ENCODE peak calls at places on chromosomes 3 and 15, in five cellular contexts. Z, B, P, W and O are unnamed samples.

GRCh38 chr3:24583004-24583403 is 88.4 kb upstream of the THRB start:
- DNase-seq in Z (no peak), B (no peak), P (no peak), W (peak), O (no peak)

GRCh38 chr3:192170659-192171058 is 556.7 kb downstream of the FGF12 start:
- DNase-seq in Z (no peak), B (no peak), P (no peak), W (no peak), O (no peak)

GRCh38 chr3:197522183-197522715 is 33.5 kb downstream of the BDH1 start:
- DNase-seq in Z (no peak), B (no peak), P (no peak), W (no peak), O (no peak)

GRCh38 chr3:101809178-101810022 is 30.4 kb downstream of the NXPE3 start:
- DNase-seq in Z (no peak), B (peak), P (peak), W (peak), O (peak)

GRCh38 chr15:74598126-74598842 is 17.4 kb upstream of the CLK3 start:
- DNase-seq in Z (peak), B (peak), P (peak), W (peak), O (no peak)

GRCh38 chr15:79315623-79316328 is 4.9 kb downstream of the TMED3 start:
- DNase-seq in Z (no peak), B (no peak), P (no peak), W (no peak), O (no peak)

GRCh38 chr15:65653341-65653740 is 31.6 kb downstream of the SLC24A1 start:
- DNase-seq in Z (no peak), B (no peak), P (peak), W (no peak), O (no peak)

GRCh38 chr3:9898467-9899229 is 4.0 kb upstream of the IL17RE start:
- DNase-seq in Z (no peak), B (no peak), P (no peak), W (peak), O (no peak)

GRCh38 chr15:60582370-60583036 is 103.6 kb upstream of the ICE2 start:
- DNase-seq in Z (no peak), B (no peak), P (peak), W (peak), O (no peak)

GRCh38 chr15:49044761-49045571 is 1.3 kb downstream of the SECISBP2L start:
- DNase-seq in Z (no peak), B (no peak), P (peak), W (no peak), O (no peak)

GRCh38 chr15:31085359-31085758 is 16.2 kb downstream of the TRPM1 start:
- DNase-seq in Z (no peak), B (no peak), P (no peak), W (no peak), O (no peak)

GRCh38 chr3:39809995-39810595 is 686 bp downstream of the MYRIP start:
- DNase-seq in Z (no peak), B (no peak), P (no peak), W (no peak), O (no peak)

GRCh38 chr3:141802316-141803077 is 39.3 kb downstream of the GRK7 start:
- DNase-seq in Z (no peak), B (no peak), P (no peak), W (no peak), O (no peak)

GRCh38 chr3:78322780-78323179 is 1282.9 kb downstream of the ROBO2 start:
- DNase-seq in Z (no peak), B (no peak), P (no peak), W (no peak), O (no peak)

GRCh38 chr15:76346666-76347506 is 10.3 kb downstream of the ISL2 start:
- DNase-seq in Z (no peak), B (no peak), P (peak), W (no peak), O (no peak)

GRCh38 chr15:36449084-36449661 is 130.3 kb upstream of the CDIN1 start:
- DNase-seq in Z (no peak), B (peak), P (no peak), W (no peak), O (peak)

GRCh38 chr3:127204841-127205582 is 12.1 kb downstream of the PRR23E start:
- DNase-seq in Z (no peak), B (no peak), P (no peak), W (no peak), O (no peak)

GRCh38 chr15:60093273-60094067 is 89.4 kb downstream of the FOXB1 start:
- DNase-seq in Z (no peak), B (no peak), P (no peak), W (peak), O (no peak)

GRCh38 chr15:83545803-83546534 is 98.8 kb downstream of the SH3GL3 start:
- DNase-seq in Z (no peak), B (no peak), P (no peak), W (no peak), O (no peak)

GRCh38 chr3:184156522-184156955 is 1.4 kb downstream of the DVL3 start:
- DNase-seq in Z (no peak), B (peak), P (peak), W (peak), O (no peak)

GRCh38 chr15:90219421-90220141 is 14.2 kb downstream of the CIB1 start:
- DNase-seq in Z (peak), B (peak), P (no peak), W (no peak), O (no peak)

GRCh38 chr3:48548731-48549705 is 7.6 kb downstream of the PFKFB4 start:
- DNase-seq in Z (no peak), B (peak), P (peak), W (peak), O (peak)

GRCh38 chr3:6807967-6808588 is 52.8 kb upstream of the GRM7 start:
- DNase-seq in Z (no peak), B (no peak), P (no peak), W (no peak), O (no peak)

GRCh38 chr3:11394397-11394796 is 122.2 kb downstream of the ATG7 start:
- DNase-seq in Z (no peak), B (no peak), P (no peak), W (no peak), O (no peak)

GRCh38 chr3:187783098-187783497 is 37.8 kb upstream of the BCL6 start:
- DNase-seq in Z (no peak), B (no peak), P (peak), W (no peak), O (no peak)

GRCh38 chr3:185401319-185401955 is 38.5 kb downstream of the MAP3K13 start:
- DNase-seq in Z (no peak), B (no peak), P (peak), W (no peak), O (no peak)

GRCh38 chr3:113979916-113980315 is 32.1 kb downstream of the ZDHHC23 start:
- DNase-seq in Z (no peak), B (no peak), P (no peak), W (no peak), O (no peak)

GRCh38 chr3:66076861-66077495 is 38.3 kb upstream of the MAGI1 start:
- DNase-seq in Z (no peak), B (no peak), P (peak), W (no peak), O (no peak)

GRCh38 chr15:83571820-83572707 is 81.9 kb upstream of the ADAMTSL3 start:
- DNase-seq in Z (peak), B (no peak), P (peak), W (no peak), O (peak)

GRCh38 chr15:101371519-101371918 is 76.5 kb upstream of the SNRPA1 start:
- DNase-seq in Z (no peak), B (no peak), P (no peak), W (no peak), O (no peak)

GRCh38 chr15:58110999-58111717 is 27.0 kb upstream of the AQP9 start:
- DNase-seq in Z (no peak), B (peak), P (no peak), W (no peak), O (no peak)

GRCh38 chr3:139491027-139491700 is 14.8 kb upstream of the RBP2 start:
- DNase-seq in Z (no peak), B (no peak), P (no peak), W (peak), O (no peak)

GRCh38 chr3:194313642-194314430 is 37.3 kb downstream of the CPN2 start:
- DNase-seq in Z (no peak), B (no peak), P (no peak), W (no peak), O (no peak)

DNA sequence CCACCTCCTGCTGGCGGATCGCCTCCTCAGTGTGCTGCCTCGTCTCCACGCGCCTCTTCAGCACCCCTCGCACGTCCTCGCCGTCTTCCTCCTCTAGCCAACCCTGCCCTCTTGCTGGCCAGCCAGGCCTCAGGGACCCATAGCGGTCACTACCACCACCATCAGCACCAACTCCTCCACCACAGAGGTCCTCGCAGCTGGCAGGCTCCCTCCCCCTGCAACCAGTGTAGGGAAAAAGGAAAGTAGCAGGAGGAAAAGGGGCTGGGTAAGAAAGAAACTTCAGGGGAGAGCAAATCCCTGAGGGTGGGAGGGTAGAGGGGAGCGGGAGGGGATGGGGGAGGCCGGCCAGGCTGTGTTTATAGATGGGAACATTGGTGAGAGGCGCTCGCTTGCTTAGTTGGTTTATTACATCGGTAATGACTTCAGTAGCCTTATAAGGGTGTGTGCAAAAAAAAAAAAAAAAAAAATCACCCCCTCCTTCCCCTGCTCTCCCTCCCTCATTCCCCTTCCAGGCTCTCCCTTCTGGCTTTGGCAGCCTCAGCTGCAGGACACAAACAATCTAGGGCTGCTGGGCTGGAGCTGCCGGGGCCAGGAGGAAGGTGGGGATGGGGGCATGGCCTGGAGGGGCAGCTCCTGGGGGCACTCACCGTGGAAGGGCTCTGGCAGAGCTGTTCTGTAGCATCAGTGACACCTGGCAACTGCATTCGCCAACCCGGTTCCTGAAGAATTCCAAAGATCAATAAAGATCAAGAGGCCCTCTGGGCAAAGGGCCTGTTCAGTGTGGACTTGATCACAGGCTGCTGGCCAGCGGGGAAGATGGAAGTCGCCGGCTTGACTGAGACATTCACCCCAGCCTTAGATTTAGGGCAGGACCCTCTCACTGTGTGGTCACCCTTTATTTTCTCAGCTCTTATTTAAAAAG is 116.2 kb upstream of the HACD2 start:
- DNase-seq in Z (no peak), B (no peak), P (peak), W (no peak), O (no peak)
- TF ChIP-seq CEBPB in Z (no peak), B (no peak), P (no peak), W (no peak), O (no peak)

DNA sequence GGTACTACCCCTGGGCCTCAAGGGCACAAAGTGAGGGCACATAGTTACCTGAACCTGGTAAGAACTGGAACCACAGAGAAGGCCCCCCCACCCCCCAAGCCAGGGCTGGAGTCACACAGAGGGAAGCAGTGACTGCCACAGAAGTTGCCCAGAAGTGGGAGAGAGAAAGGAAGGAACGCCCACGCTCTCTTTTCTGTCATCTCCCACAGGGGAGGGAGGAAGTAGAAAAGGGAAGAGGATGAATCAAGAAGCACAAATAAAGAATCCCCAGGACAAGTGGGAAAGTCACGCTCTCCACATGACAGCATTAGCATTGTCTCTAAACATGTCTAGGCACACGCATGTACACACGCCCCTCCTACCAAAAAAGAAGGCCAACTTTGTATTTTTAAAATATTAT is 114.7 kb upstream of the FRMD4B start:
- DNase-seq in Z (no peak), B (no peak), P (no peak), W (no peak), O (no peak)
- TF ChIP-seq CEBPB in Z (no peak), B (no peak), P (no peak), W (no peak), O (no peak)

GRCh38 chr15:56242576-56243116 is 1.0 kb downstream of the RFX7 start:
- DNase-seq in Z (no peak), B (no peak), P (no peak), W (no peak), O (no peak)
- TF ChIP-seq CEBPB in Z (no peak), B (no peak), P (no peak), W (no peak), O (no peak)

GRCh38 chr15:85164841-85165466 is 183.3 kb downstream of the PDE8A start:
- DNase-seq in Z (no peak), B (no peak), P (no peak), W (no peak), O (no peak)

GRCh38 chr15:85162237-85162636 is 180.6 kb downstream of the PDE8A start:
- DNase-seq in Z (no peak), B (no peak), P (no peak), W (no peak), O (no peak)

GRCh38 chr15:85171736-85172135 is 190.1 kb downstream of the PDE8A start:
- DNase-seq in Z (no peak), B (no peak), P (no peak), W (no peak), O (peak)

GRCh38 chr15:85168642-85169173 is 187.1 kb downstream of the PDE8A start:
- DNase-seq in Z (peak), B (peak), P (peak), W (peak), O (peak)

GRCh38 chr15:85167568-85167967 is 185.9 kb downstream of the PDE8A start:
- DNase-seq in Z (no peak), B (no peak), P (no peak), W (no peak), O (no peak)
- TF ChIP-seq CEBPB in Z (no peak), B (no peak), P (no peak), W (no peak), O (no peak)

GRCh38 chr3:13025090-13025489 is 48.1 kb downstream of the IQSEC1 start:
- DNase-seq in Z (peak), B (no peak), P (peak), W (peak), O (peak)
- TF ChIP-seq CEBPB in Z (no peak), B (no peak), P (no peak), W (no peak), O (no peak)

GRCh38 chr15:42908538-42908937 is 12.0 kb downstream of the TTBK2 start:
- DNase-seq in Z (no peak), B (no peak), P (no peak), W (no peak), O (no peak)

GRCh38 chr15:42915654-42916053 is 4.9 kb downstream of the TTBK2 start:
- DNase-seq in Z (no peak), B (no peak), P (no peak), W (no peak), O (no peak)

GRCh38 chr15:42914728-42915497 is 5.7 kb downstream of the TTBK2 start:
- DNase-seq in Z (no peak), B (no peak), P (peak), W (no peak), O (no peak)

GRCh38 chr15:42911058-42911592 is 9.5 kb downstream of the TTBK2 start:
- DNase-seq in Z (no peak), B (peak), P (peak), W (no peak), O (no peak)
- TF ChIP-seq CEBPB in Z (no peak), B (no peak), P (peak), W (no peak), O (no peak)

DNA sequence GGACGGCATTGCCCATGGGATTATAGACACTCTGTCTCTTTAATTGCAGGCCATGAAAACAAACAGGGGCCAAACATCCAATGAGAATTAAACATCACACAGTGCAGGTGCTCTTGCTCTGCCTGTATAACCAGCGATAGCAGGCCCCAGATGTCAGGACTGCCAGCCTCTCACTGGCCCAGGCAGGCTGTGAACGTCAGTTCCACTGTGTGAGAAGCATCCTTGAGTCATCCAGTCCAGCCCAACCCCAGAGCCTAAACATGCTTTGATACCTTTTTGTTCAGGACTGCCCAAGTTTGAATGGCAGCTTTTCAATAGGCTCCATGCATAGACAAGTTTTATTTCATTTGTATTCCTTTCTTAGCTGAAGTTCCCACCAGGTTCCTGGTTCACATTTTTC is 189.8 kb downstream of the SLCO3A1 start:
- DNase-seq in Z (no peak), B (no peak), P (no peak), W (no peak), O (no peak)
- TF ChIP-seq CEBPB in Z (no peak), B (no peak), P (no peak), W (no peak), O (no peak)

GRCh38 chr3:53195066-53195450 is 34.0 kb downstream of the PRKCD start:
- DNase-seq in Z (no peak), B (no peak), P (no peak), W (no peak), O (no peak)

GRCh38 chr3:53195602-53196574 is 34.9 kb downstream of the PRKCD start:
- DNase-seq in Z (peak), B (peak), P (peak), W (no peak), O (peak)

GRCh38 chr3:53198996-53199395 is 38.0 kb downstream of the PRKCD start:
- DNase-seq in Z (no peak), B (no peak), P (no peak), W (no peak), O (no peak)

GRCh38 chr3:53198256-53198977 is 37.4 kb downstream of the PRKCD start:
- DNase-seq in Z (no peak), B (no peak), P (no peak), W (no peak), O (no peak)

DNA sequence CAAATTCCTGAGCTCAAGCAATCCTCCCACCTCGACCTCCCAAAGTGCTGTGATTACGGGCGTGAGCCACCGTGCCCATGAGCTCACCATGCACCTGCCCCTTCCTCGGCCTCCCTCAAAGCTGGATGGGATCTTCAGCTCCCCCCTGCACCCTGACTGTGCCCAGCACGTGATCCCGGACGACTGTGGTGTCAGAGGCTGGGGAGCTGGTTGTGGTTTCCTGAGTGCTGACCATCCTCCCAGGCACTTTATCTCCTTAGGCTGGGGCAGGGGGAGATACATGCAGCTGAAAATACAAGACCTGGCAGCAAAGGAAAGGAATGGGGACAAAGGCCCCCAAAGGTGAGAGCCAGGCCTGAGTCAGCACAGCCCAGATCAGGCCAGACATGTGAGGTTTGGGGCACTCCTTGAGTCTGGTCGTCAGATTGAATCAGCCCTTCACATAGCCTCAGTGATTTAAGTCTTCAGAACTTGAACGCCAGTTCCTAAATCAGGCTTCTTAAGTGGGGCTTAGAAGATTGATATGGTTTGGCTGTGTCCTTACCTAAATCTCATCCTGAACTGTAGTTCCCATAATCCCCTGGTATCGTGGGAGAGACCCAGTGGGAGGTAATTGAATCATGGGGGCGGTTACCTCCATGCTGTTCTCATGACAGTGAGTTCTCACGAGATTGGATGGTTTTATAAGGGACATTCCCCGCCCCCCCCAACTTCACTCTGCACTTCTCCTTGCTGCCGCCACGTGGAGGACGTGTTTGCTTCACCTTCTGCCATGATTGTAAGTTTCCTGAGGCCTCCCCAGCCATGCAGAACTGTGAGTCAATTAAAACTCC is 35.8 kb downstream of the PRKCD start:
- DNase-seq in Z (no peak), B (peak), P (peak), W (peak), O (peak)
- TF ChIP-seq CEBPB in Z (no peak), B (no peak), P (no peak), W (no peak), O (no peak)

DNA sequence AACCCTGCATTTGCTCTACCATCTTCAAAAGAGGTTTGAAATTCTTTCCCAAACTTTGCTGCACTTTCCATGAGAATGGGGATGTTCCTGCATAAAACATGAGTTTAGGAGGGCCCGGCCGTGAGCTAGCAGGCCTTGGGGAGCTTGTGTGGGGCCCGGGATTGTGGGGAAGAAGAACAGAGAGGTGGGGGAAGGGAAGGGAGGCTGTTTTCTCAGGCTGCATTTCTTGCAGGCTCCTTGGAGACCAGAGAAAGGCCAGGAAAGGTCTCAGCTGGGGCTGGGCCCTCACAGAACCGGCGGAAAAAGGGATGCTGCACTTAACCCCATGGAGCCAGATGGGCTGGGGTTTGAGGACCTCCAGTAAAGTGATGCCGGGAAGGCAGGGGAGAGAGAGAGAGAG is 40.8 kb downstream of the SEMA5B start:
- DNase-seq in Z (no peak), B (no peak), P (no peak), W (no peak), O (no peak)
- TF ChIP-seq CEBPB in Z (no peak), B (no peak), P (no peak), W (no peak), O (no peak)